ENCODE peak calls at places on chromosomes 13 and 19, in eight cellular contexts. U is AG04450; X is GM23338; O is activated B cell treated with CpG ODN at 0.5 μM for 24 hours; J is IMR-90; L is tibial nerve; V is ovary; P is CD4-positive, alpha-beta T cell. K is an unnamed sample.

GRCh38 chr13:37747071-37747612 is 122.4 kb downstream of the TRPC4 start:
- DNase-seq in U (peak), L (no peak), X (no peak), V (no peak), J (peak), O (no peak), P (no peak), K (no peak)

GRCh38 chr19:1206063-1206732 is 620 bp downstream of the STK11 start:
- DNase-seq in L (no peak), V (no peak), U (no peak), J (no peak), O (no peak), X (no peak), P (no peak), K (no peak)

GRCh38 chr19:58218899-58219298 is 9.8 kb upstream of the ZNF544 start:
- DNase-seq in L (no peak), J (no peak), V (no peak), U (no peak), O (no peak), P (peak), X (peak), K (no peak)

GRCh38 chr13:58827904-58828303 is 1196.4 kb downstream of the PCDH17 start:
- DNase-seq in J (no peak), X (no peak), V (no peak), O (no peak), P (no peak), U (no peak), L (no peak), K (no peak)

GRCh38 chr19:17966497-17967257 is at the start of gene KCNN1:
- DNase-seq in V (no peak), J (no peak), U (no peak), L (no peak), P (no peak), O (no peak), X (peak), K (no peak)

GRCh38 chr19:45153339-45154063 is 7.3 kb downstream of the NKPD1 start:
- DNase-seq in V (peak), X (peak), L (no peak), J (peak), O (peak), U (no peak), P (peak), K (no peak)

GRCh38 chr13:87671824-87672603 is 843 bp downstream of the SLITRK5 start:
- DNase-seq in U (no peak), L (no peak), O (no peak), V (no peak), P (no peak), X (peak), J (no peak), K (peak)

GRCh38 chr13:41900918-41901317 is 60.0 kb downstream of the VWA8 start:
- DNase-seq in V (no peak), P (no peak), X (no peak), L (no peak), U (no peak), O (no peak), J (peak), K (no peak)

GRCh38 chr13:26601669-26602068 is 44.2 kb downstream of the WASF3 start:
- DNase-seq in V (no peak), X (no peak), U (no peak), J (peak), L (no peak), P (no peak), O (no peak), K (no peak)

GRCh38 chr13:48181482-48182145 is 51.4 kb upstream of the ITM2B start:
- DNase-seq in V (no peak), L (no peak), X (no peak), J (no peak), P (no peak), O (no peak), U (no peak), K (no peak)

GRCh38 chr13:108495686-108496363 is 133.6 kb upstream of the MYO16 start:
- DNase-seq in X (peak), J (no peak), V (no peak), L (no peak), P (no peak), O (no peak), U (no peak), K (no peak)

GRCh38 chr19:37594982-37595382 is 306 bp downstream of the ZNF540 start:
- DNase-seq in P (peak), X (no peak), V (peak), J (peak), U (peak), O (no peak), L (peak), K (peak)

GRCh38 chr19:13633109-13633508 is 126.8 kb upstream of the CACNA1A start:
- DNase-seq in U (peak), O (no peak), L (no peak), J (peak), V (no peak), P (no peak), X (peak), K (peak)

GRCh38 chr19:17479325-17479791 is 9.0 kb downstream of the SLC27A1 start:
- DNase-seq in U (no peak), L (no peak), P (no peak), O (no peak), X (no peak), V (no peak), J (peak), K (no peak)

GRCh38 chr13:105969761-105970160 is 565.7 kb downstream of the EFNB2 start:
- DNase-seq in U (no peak), O (no peak), X (no peak), V (no peak), L (no peak), J (no peak), P (no peak), K (no peak)

DNA sequence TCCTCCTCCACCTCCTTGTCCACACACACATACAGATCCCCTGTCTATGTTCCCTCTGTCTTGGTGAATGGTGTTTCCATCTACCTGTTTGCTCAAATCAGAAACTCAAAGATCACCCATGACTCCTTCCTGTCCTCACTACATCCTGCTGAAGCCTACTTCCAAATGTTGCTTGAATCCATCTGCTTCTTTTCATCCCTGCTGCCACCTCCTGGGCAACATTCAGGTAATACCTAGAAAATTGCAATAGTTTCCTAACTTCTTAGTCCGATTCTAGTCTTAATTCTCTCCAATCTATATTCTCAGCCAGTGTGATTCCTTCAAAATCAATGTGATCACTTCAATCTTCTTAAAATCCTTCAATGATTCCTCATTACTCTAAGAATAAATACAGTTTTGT is 155.5 kb upstream of the STARD13 start:
- DNase-seq in P (no peak), J (peak), O (no peak), X (peak), V (no peak), U (no peak), L (peak), K (no peak)
- TF ChIP-seq CTCF in P (no peak), J (peak), O (no peak), X (peak), V (no peak), U (peak), L (peak), K (peak)

GRCh38 chr13:110137677-110138008 is 169.3 kb downstream of the COL4A1 start:
- DNase-seq in V (no peak), O (no peak), X (no peak), L (peak), U (no peak), J (no peak), P (no peak), K (no peak)

GRCh38 chr13:110138700-110139036 is 168.3 kb downstream of the COL4A1 start:
- DNase-seq in O (no peak), J (no peak), V (no peak), X (no peak), P (no peak), U (no peak), L (no peak), K (no peak)

GRCh38 chr13:110136660-110137585 is 170.0 kb downstream of the COL4A1 start:
- DNase-seq in V (no peak), X (peak), P (no peak), O (no peak), L (no peak), J (no peak), U (no peak), K (no peak)

GRCh38 chr13:110140099-110140498 is 166.9 kb downstream of the COL4A1 start:
- DNase-seq in V (no peak), L (no peak), P (no peak), X (no peak), U (no peak), O (no peak), J (no peak), K (no peak)

GRCh38 chr13:110138009-110138699 is 168.8 kb downstream of the COL4A1 start:
- DNase-seq in J (peak), P (peak), L (peak), X (peak), U (no peak), O (peak), V (peak), K (no peak)
- TF ChIP-seq CTCF in J (no peak), P (no peak), L (peak), X (peak), U (no peak), O (no peak), V (no peak), K (no peak)

GRCh38 chr13:50387124-50387581 is 371.9 kb downstream of the KCNRG start:
- DNase-seq in L (peak), J (peak), X (peak), U (no peak), O (peak), V (peak), P (peak), K (no peak)
- TF ChIP-seq CTCF in L (no peak), J (peak), X (peak), U (peak), O (no peak), V (no peak), P (peak), K (peak)

DNA sequence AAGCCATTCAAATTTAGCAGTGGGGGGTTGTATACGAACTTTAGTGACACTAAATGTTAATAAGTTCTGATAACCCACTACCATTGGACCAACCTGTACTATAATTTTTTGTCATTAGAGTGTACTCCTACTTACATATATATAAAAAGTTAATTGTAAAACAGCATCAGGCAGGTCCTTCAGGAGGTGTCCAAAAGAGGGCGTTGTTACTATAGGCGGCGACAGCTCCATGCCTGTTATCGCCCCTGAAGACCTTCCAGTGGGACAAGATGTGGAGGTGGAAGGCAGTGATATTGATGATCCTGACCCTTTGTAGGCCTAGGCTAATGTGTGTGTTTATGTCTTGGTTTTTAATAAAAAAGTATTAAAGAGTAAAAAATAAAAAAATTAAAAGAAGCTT is 27.5 kb downstream of the SPRYD7 start:
- DNase-seq in X (peak), J (no peak), L (no peak), P (no peak), V (no peak), U (no peak), O (no peak), K (no peak)
- TF ChIP-seq CTCF in X (peak), J (no peak), L (no peak), P (no peak), V (no peak), U (no peak), O (no peak), K (no peak)

GRCh38 chr13:104936304-104936703 is 1599.2 kb downstream of the EFNB2 start:
- DNase-seq in V (no peak), J (no peak), P (no peak), X (no peak), O (no peak), L (no peak), U (no peak), K (no peak)
- TF ChIP-seq CTCF in V (no peak), J (no peak), P (no peak), X (no peak), O (no peak), L (no peak), U (no peak), K (no peak)

DNA sequence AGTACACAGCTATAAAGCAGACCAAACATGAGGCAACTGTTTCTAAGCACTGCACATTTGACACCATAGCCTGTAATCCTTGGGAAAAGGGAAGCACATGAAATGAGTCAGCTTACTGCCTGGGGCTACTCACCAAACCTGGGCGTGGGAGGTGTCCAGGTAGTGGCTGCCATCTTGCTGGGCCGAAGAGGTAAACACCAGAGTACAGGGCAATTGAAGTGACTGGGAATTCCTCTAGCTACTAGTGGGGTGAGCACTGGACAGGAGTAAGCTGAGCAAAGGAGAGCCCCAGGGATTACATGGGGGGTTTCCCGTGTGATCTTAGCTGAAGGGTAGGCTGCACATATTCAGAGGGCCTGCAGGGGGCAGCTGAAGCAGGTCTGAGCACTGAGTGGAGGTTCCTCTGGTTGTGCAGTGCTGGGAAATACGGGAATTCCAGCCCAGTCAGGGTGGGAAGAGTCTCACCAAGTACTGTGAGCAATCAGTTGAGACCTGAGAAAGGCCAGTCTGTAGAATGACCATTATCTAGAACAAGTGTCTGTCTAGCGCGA is 140.5 kb downstream of the SLC7A1 start:
- DNase-seq in J (peak), U (no peak), O (no peak), X (peak), L (no peak), P (no peak), V (no peak), K (no peak)
- TF ChIP-seq CTCF in J (peak), U (peak), O (no peak), X (peak), L (no peak), P (peak), V (no peak), K (no peak)

DNA sequence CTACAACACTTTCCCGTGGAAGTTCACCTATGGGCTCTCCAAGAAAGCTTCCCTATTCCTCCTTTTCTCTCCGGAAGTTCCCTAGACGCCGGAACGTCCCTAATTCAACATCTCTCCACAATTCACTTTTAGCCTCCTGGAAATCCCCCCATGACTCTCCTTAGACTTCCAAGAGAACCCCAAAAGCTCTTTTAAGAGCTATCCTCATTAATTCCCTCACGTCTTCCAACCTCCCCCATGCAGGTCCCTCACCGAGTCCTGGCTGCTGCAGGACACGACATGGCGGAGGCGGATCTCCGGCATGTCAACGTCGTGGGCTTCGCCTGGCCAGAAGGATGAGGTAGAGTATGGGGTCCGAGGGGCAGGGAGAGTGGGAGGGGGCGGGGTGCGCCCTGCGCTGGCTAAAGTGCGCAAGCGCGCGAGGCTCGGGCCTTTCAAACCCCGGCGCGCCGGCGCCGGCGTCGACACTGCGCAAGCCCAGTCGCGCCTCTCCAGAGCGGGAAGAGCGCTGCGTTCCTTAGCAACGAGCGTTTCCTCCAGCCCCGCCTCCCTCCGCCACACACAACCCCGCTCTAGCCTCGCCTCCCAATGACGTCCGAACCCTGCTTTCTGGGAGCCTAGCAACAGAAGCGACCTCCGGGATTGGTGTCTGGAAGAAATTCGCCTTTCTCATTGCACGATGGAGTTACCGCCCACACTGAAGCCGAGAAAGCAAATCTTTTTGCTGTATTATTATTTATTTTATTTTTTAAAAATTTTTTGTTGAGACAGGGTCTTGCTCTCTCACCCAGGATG is at the start of the genes PINLYP and XRCC1:
- DNase-seq in J (peak), L (peak), X (peak), V (peak), O (peak), P (peak), U (peak), K (peak)
- TF ChIP-seq CTCF in J (no peak), L (no peak), X (no peak), V (no peak), O (no peak), P (no peak), U (peak), K (no peak)

DNA sequence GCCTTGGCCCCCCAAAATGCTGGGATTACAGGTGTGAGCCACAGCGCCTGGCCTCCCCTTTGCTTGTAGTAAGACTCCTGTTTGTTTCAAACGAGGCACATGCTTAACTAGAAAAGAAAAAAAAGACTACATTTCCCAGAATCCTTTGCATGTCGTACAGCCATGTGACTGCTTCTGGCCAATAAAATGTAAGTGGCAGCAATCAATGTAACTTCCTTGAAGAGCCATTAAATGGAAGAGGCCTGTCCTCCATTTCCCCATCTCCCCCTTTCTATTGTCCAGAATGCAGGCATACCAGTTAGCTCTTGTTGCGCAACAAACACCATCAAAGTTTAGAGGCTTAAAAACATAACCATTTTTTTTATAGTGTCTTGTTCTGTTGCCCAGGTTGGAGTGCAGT is 10.4 kb upstream of the GPR32 start:
- DNase-seq in O (no peak), J (peak), X (peak), U (no peak), P (no peak), L (no peak), V (no peak), K (no peak)
- TF ChIP-seq CTCF in O (no peak), J (no peak), X (no peak), U (no peak), P (no peak), L (no peak), V (no peak), K (no peak)

DNA sequence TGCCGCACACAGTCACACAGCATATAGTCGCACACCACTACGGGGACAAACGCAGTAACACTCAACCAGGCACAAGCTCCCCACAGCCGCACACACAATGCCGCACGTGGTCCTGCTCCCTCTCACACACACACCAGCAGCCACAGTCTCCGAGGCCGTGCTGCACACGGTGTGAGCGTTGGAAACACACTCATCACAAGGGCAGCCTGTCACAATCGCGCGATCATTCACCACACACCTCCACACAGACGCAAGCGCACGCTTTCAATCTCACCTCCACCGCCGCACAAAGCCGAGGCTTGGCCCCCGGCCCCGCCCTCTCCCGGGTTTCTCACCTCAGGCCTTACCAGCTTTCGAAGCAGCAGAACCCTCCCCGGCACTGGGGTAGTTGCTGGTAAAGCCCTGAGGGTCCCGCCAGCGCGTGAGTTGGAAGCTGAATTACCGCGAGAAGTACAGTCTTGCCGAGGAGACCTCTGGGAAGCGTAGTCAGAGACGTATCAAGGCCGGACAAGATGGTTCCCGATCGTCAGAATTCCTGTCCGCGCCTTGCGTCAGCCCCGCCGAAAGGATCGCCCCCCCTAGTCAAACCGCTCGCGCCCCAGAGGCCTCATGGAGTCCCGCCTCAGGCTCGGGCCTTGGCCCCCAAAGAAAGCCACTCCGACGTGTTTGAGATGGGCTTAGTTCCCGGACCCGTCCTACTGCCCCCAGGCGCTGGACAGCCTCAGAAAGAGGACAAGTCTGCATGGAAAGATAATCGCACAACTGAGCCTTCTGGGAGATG is at the start of gene ZNF566:
- DNase-seq in V (peak), X (peak), O (peak), L (peak), U (peak), J (peak), P (peak), K (peak)
- TF ChIP-seq CTCF in V (no peak), X (no peak), O (no peak), L (no peak), U (peak), J (no peak), P (no peak), K (no peak)

K was measured in Peyer's patch.